ENCODE peak calls at places on chromosomes 16 and 17, in seven cellular contexts. U is endothelial cell of umbilical vein; Y is adipocyte; W is CD4-positive, CD25-positive, alpha-beta regulatory T cell; G is pancreas; R is upper lobe of right lung; M is ascending aorta. A is an unnamed sample.

GRCh38 chr17:29042679-29043538 is at the start of gene PIPOX:
- DNase-seq in W (no peak), G (peak; percentile 8), R (no peak), M (no peak), U (peak; percentile 54), Y (peak; percentile 20), A (no peak)

GRCh38 chr16:35776-36305 is 17.6 kb downstream of the POLR3K start:
- DNase-seq in R (no peak), U (no peak), W (no peak), G (no peak), Y (no peak), M (peak; percentile 61), A (no peak)

GRCh38 chr17:43834106-43834505 is 1.2 kb upstream of the MPP3 start:
- DNase-seq in G (no peak), M (no peak), W (no peak), Y (peak; percentile 61), U (no peak), R (no peak), A (no peak)

GRCh38 chr16:87169509-87169985 is 147.6 kb downstream of the C16orf95 start:
- DNase-seq in R (no peak), M (no peak), G (no peak), W (no peak), Y (no peak), U (no peak), A (no peak)

GRCh38 chr16:58507195-58507962 is 7.4 kb downstream of the NDRG4 start:
- DNase-seq in W (no peak), R (no peak), Y (no peak), M (no peak), G (no peak), U (no peak), A (no peak)

GRCh38 chr16:47247691-47248090 is 103.9 kb upstream of the NETO2 start:
- DNase-seq in W (no peak), U (no peak), R (no peak), G (no peak), Y (no peak), M (no peak), A (no peak)

GRCh38 chr17:19249681-19250080 is 12.5 kb downstream of the EPN2 start:
- DNase-seq in U (peak; percentile 75), R (no peak), W (no peak), M (no peak), Y (no peak), G (no peak), A (no peak)

GRCh38 chr16:3485097-3485470 is 10.2 kb downstream of the C16orf90 start:
- DNase-seq in Y (no peak), W (no peak), G (no peak), M (no peak), R (no peak), U (no peak), A (no peak)

GRCh38 chr17:17739388-17740066 is 58.3 kb downstream of the RAI1 start:
- DNase-seq in M (no peak), Y (peak; percentile 81), G (peak; percentile 33), W (no peak), U (peak; percentile 40), R (no peak), A (no peak)

GRCh38 chr16:1318268-1318545 is 8.8 kb downstream of the UBE2I start:
- DNase-seq in G (no peak), R (no peak), Y (no peak), W (no peak), U (no peak), M (no peak), A (no peak)

GRCh38 chr17:362721-363120 is 10.1 kb upstream of the RPH3AL start:
- DNase-seq in W (no peak), M (peak; percentile 52), Y (no peak), R (peak; percentile 39), G (no peak), U (no peak), A (no peak)

GRCh38 chr16:86868746-86869145 is 290.4 kb downstream of the FOXL1 start:
- DNase-seq in G (no peak), U (no peak), Y (no peak), R (peak; percentile 13), M (no peak), W (no peak), A (no peak)

GRCh38 chr17:57852955-57853328 is 3.1 kb upstream of the MRPS23 start:
- DNase-seq in U (no peak), R (no peak), Y (no peak), W (no peak), M (no peak), G (no peak), A (no peak)

GRCh38 chr17:46922487-46922803 is 515 bp upstream of the GOSR2 start:
- DNase-seq in Y (no peak), U (no peak), R (no peak), M (no peak), G (no peak), W (no peak), A (no peak)

GRCh38 chr17:63773272-63774140 is at the start of gene CCDC47:
- DNase-seq in G (peak; percentile 100), W (peak; percentile 98), M (peak; percentile 99), R (peak; percentile 99), U (peak; percentile 99), Y (peak; percentile 99), A (peak; percentile 99)

GRCh38 chr17:79077587-79077986 is 3.0 kb downstream of the ENGASE start:
- DNase-seq in U (no peak), R (peak; percentile 32), M (no peak), G (no peak), Y (no peak), W (no peak), A (no peak)

GRCh38 chr17:1486802-1487695 is 5.4 kb downstream of the MYO1C start:
- DNase-seq in U (peak; percentile 76), M (peak; percentile 95), G (peak; percentile 55), R (peak; percentile 93), Y (peak; percentile 70), W (peak; percentile 70), A (peak; percentile 73)

GRCh38 chr16:55933038-55933437 is 57.9 kb upstream of the CES5A start:
- DNase-seq in G (no peak), W (no peak), M (no peak), R (no peak), Y (no peak), U (no peak), A (no peak)

GRCh38 chr17:28457890-28458289 is 15.6 kb upstream of the SLC13A2 start:
- DNase-seq in G (no peak), U (no peak), M (no peak), Y (no peak), W (no peak), R (no peak), A (no peak)

DNA sequence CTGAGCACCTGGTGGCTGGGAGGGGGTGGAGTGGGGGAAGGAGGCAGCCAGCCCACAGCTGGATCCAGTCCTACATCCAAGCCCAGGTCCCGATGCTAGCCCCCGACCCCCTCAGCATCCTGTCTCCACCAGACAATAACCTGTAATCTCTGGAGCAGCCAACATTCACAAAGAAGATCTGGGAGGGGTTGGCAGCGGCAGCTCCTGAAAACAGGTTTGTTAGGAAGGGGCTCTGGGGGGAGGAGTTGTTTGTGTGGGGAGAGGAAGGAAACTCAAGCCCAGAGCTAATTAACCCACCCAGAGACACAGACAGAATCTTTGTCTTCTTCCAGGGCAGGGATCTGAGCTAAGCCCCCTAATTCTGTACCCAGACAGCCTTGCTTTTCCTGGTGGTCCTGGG is 4.6 kb upstream of the C17orf113 start:
- DNase-seq in G (no peak), U (no peak), Y (no peak), W (no peak), R (no peak), M (no peak), A (no peak)
- H3K27me3 ChIP-seq in G (no peaks in the 10 kb centered on the region), U (peaks cover 36% of the 10 kb centered on the region), Y (peaks cover 61% of the 10 kb centered on the region), W (peaks cover 4% of the 10 kb centered on the region), R (peaks cover 9% of the 10 kb centered on the region), M (no peaks in the 10 kb centered on the region), A (no peaks in the 10 kb centered on the region)

DNA sequence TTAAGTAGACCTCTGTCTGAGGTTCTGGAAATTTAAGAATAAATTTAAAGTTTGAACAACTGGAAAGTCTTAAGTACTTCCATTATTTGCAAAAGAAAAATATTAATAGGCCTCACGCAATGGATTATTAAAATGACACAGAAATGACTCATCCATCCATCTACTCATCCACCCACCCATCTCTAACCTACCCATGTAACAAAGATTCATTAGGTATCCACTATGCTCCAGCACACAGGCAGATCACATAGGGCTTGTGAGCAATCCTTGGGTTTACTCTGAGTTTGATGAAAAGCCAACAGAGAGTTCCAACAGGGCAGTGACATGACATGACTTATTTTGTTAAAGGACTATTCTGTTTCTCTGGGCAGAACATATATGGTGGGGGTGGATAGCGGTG is 93.3 kb downstream of the HELZ start:
- DNase-seq in R (no peak), Y (no peak), G (no peak), M (no peak), W (no peak), U (no peak), A (no peak)
- H3K4me3 ChIP-seq in R (no peak overlapping the region), Y (no peak overlapping the region), G (no peak overlapping the region), M (no peak overlapping the region), W (no peak overlapping the region), U (no peak overlapping the region), A (no peak overlapping the region)

GRCh38 chr16:20507280-20507679 is 56.0 kb downstream of the ACSM2A start:
- DNase-seq in W (no peak), Y (no peak), R (no peak), M (no peak), G (no peak), U (no peak), A (no peak)
- H3K9me3 ChIP-seq in W (peaks cover 8% of the 10 kb centered on the region), Y (peaks cover 22% of the 10 kb centered on the region), R (no peaks in the 10 kb centered on the region), M (no peaks in the 10 kb centered on the region), G (no peaks in the 10 kb centered on the region), U (peaks cover 2% of the 10 kb centered on the region), A (no peaks in the 10 kb centered on the region)

DNA sequence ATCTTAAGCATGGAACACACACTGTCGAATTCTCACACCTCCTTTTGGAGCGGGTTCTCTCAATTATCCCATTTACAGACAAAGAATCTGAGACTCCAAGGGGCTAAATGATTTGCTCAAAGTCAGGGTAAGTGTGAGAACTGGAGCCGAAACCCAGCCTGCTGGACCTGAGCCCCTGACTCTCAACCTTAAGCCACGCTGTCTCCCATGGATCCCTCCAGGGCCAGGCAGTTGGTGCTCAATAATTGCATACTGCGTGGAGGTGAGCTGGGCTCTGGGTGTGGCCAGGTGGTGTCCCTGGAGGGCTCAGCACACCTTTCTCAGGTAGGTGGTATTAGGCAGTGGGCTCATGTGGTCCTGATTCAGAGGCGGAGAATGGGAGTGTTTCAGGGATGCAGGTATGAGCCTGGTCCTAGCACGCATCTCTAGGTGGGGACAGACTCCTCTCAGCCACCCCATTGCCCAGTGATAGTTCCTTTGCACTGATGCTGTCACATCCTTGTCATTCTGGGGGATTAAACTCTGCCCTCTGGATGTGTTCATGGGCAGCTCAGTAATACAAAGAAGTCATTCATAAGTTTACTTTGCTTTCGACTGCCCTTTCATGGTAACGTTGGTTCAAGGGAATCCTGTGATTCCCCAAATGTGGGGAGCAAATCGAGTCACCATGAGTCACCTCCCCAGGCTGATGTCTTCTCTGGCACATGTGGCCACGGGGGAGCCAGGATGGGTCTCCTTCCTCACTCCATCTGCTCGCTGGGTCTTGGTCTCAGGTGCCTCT is 399.5 kb upstream of the TNRC6C start:
- DNase-seq in Y (no peak), U (no peak), W (no peak), R (no peak), G (no peak), M (no peak), A (no peak)
- H3K27me3 ChIP-seq in Y (peaks cover 62% of the 10 kb centered on the region), U (no peaks in the 10 kb centered on the region), W (no peaks in the 10 kb centered on the region), R (peaks cover 14% of the 10 kb centered on the region), G (no peaks in the 10 kb centered on the region), M (no peaks in the 10 kb centered on the region), A (no peaks in the 10 kb centered on the region)

GRCh38 chr16:31501226-31501965 is 6.8 kb downstream of the RUSF1 start:
- DNase-seq in W (no peak), Y (peak; percentile 24), U (no peak), M (no peak), R (no peak), G (no peak), A (no peak)
- H3K4me3 ChIP-seq in W (no peak overlapping the region), Y (no peak overlapping the region), U (no peak overlapping the region), M (no peak overlapping the region), R (no peak overlapping the region), G (no peak overlapping the region), A (no peak overlapping the region)

A was measured in naive thymus-derived CD4-positive, alpha-beta T cell.